ENCODE peak calls at places on chromosomes 12 and 14, in seven cellular contexts. J is adrenal gland; H is hippocampal formation; P is T-helper 9 cell; C is activated CD8-positive, alpha-beta memory T cell treated with anti-CD3 and anti-CD28 coated beads, Interleukin-2, amount 10 ng/mL, durations not matched to agents 7 days and 5 days; K is stimulated activated CD8-positive, alpha-beta memory T cell treated with anti-CD3 and anti-CD28 coated beads, Interleukin-7, amount 100 ng/mL, for 24 hours; D is EL. M is an unnamed sample.

GRCh38 chr12:100716658-100716948 is 78.0 kb upstream of the ANO4 start:
- DNase-seq in J (no peak), K (no peak), D (no peak), P (no peak), C (no peak), H (no peak), M (no peak)

GRCh38 chr14:98579140-98579539 is 692.9 kb downstream of the BCL11B start:
- DNase-seq in D (no peak), P (no peak), H (no peak), J (no peak), C (no peak), K (no peak), M (no peak)

GRCh38 chr12:58419905-58420304 is 478.5 kb downstream of the ATP23 start:
- DNase-seq in D (peak; percentile 23), C (no peak), H (no peak), K (no peak), P (no peak), J (no peak), M (no peak)

GRCh38 chr14:54804720-54805060 is 97.9 kb downstream of the GCH1 start:
- DNase-seq in K (no peak), P (no peak), C (no peak), D (no peak), J (peak; percentile 49), H (no peak), M (no peak)

GRCh38 chr14:38207830-38208815 is at the start of gene SSTR1:
- DNase-seq in J (no peak), H (no peak), K (no peak), D (peak; percentile 61), P (no peak), C (no peak), M (no peak)

GRCh38 chr12:51755251-51755650 is 93.3 kb downstream of the FIGNL2 start:
- DNase-seq in K (no peak), C (no peak), D (no peak), P (no peak), J (no peak), H (no peak), M (no peak)

GRCh38 chr12:48447755-48448154 is 24.6 kb upstream of the ANP32D start:
- DNase-seq in D (no peak), J (no peak), C (no peak), P (no peak), H (no peak), K (no peak), M (no peak)

GRCh38 chr14:55274760-55275159 is 3.5 kb downstream of the FBXO34 start:
- DNase-seq in J (no peak), C (no peak), H (peak; percentile 36), P (no peak), K (no peak), D (peak; percentile 81), M (peak; percentile 51)

GRCh38 chr14:38611928-38612327 is 356.0 kb upstream of the CLEC14A start:
- DNase-seq in H (no peak), D (no peak), C (no peak), K (no peak), P (no peak), J (no peak), M (no peak)

GRCh38 chr14:99884834-99885648 is 91.8 kb downstream of the EML1 start:
- DNase-seq in C (no peak), J (no peak), K (no peak), D (peak; percentile 65), H (peak; percentile 88), P (no peak), M (peak; percentile 79)

GRCh38 chr12:113512568-113512967 is 40.9 kb upstream of the LHX5 start:
- DNase-seq in K (no peak), H (no peak), J (no peak), P (no peak), D (no peak), C (no peak), M (no peak)

GRCh38 chr14:80543211-80543610 is 331.9 kb upstream of the DIO2 start:
- DNase-seq in J (no peak), D (no peak), H (no peak), P (no peak), K (no peak), C (no peak), M (no peak)

GRCh38 chr12:22318122-22318737 is 16.3 kb downstream of the ST8SIA1 start:
- DNase-seq in D (peak; percentile 14), C (no peak), J (no peak), P (no peak), H (no peak), K (no peak), M (no peak)

GRCh38 chr12:44696542-44696941 is 179.6 kb downstream of the NELL2 start:
- DNase-seq in K (no peak), H (no peak), P (no peak), J (no peak), C (no peak), D (peak; percentile 16), M (no peak)

GRCh38 chr14:75648066-75648838 is 12.4 kb downstream of the ERG28 start:
- DNase-seq in K (no peak), H (no peak), D (peak; percentile 99), P (no peak), C (no peak), J (peak; percentile 93), M (no peak)

GRCh38 chr12:3416159-3416558 is 74.8 kb upstream of the PRMT8 start:
- DNase-seq in H (no peak), J (no peak), C (no peak), K (no peak), D (no peak), P (no peak), M (no peak)

GRCh38 chr12:94805749-94806148 is 155.4 kb upstream of the TMCC3 start:
- DNase-seq in D (peak; percentile 67), C (no peak), H (no peak), K (no peak), P (no peak), J (no peak), M (peak; percentile 28)

GRCh38 chr12:64946132-64946829 is 121.8 kb downstream of the TBC1D30 start:
- DNase-seq in C (no peak), D (no peak), K (no peak), P (no peak), H (peak; percentile 94), J (peak; percentile 86), M (peak; percentile 96)

GRCh38 chr14:68365228-68365627 is 427.6 kb downstream of the ZFP36L1 start:
- DNase-seq in J (no peak), H (no peak), D (peak; percentile 74), C (no peak), K (no peak), P (no peak), M (no peak)

GRCh38 chr12:52918784-52919183 is 13.9 kb upstream of the KRT8 start:
- DNase-seq in K (no peak), H (no peak), J (no peak), D (no peak), C (no peak), P (no peak), M (no peak)

GRCh38 chr12:12896261-12896660 is 4.9 kb downstream of the GPRC5A start:
- DNase-seq in K (no peak), J (no peak), P (no peak), H (no peak), D (peak; percentile 82), C (no peak), M (no peak)

GRCh38 chr14:31362746-31363145 is 57.6 kb downstream of the HEATR5A start:
- DNase-seq in H (no peak), K (no peak), C (no peak), P (no peak), D (no peak), J (no peak), M (no peak)

GRCh38 chr14:21025374-21026151 is 702 bp upstream of the NDRG2 start:
- DNase-seq in P (no peak), J (peak; percentile 87), K (no peak), H (peak; percentile 83), C (no peak), D (no peak), M (peak; percentile 91)

M was measured in globus pallidus.